ENCODE peak calls at places on chromosomes 6 and 20, in five cellular contexts. A is CD8-positive, alpha-beta T cell; Y is cardiac muscle cell; Q is astrocyte; E is colonic mucosa. R is an unnamed sample.

GRCh38 chr6:137973201-137973600 is 106.1 kb downstream of the TNFAIP3 start:
- DNase-seq in A (no peak), Y (peak; percentile 70), Q (peak; percentile 16), E (no peak), R (no peak)

GRCh38 chr6:26514984-26515383 is 14.9 kb downstream of the BTN1A1 start:
- DNase-seq in A (no peak), Y (no peak), Q (no peak), E (no peak), R (no peak)

GRCh38 chr20:48613926-48614325 is 213.9 kb downstream of the PREX1 start:
- DNase-seq in A (no peak), Y (no peak), Q (no peak), E (no peak), R (no peak)

GRCh38 chr6:145012039-145012662 is 723.2 kb downstream of the EPM2A start:
- DNase-seq in A (no peak), Y (no peak), Q (peak; percentile 31), E (no peak), R (no peak)

GRCh38 chr6:139107051-139107450 is 27.8 kb upstream of the HECA start:
- DNase-seq in A (no peak), Y (no peak), Q (no peak), E (no peak), R (no peak)

GRCh38 chr6:4018194-4019111 is 60.5 kb downstream of the FAM217A start:
- DNase-seq in A (peak; percentile 96), Y (peak; percentile 97), Q (peak; percentile 90), E (peak; percentile 96), R (peak; percentile 92)

GRCh38 chr6:99614430-99615161 is 8.0 kb downstream of the PRDM13 start:
- DNase-seq in A (no peak), Y (no peak), Q (no peak), E (no peak), R (no peak)

GRCh38 chr6:145756170-145756662 is 20.9 kb upstream of the EPM2A start:
- DNase-seq in A (no peak), Y (peak; percentile 99), Q (peak; percentile 88), E (no peak), R (no peak)

GRCh38 chr6:163393923-163394322 is 20.6 kb upstream of the QKI start:
- DNase-seq in A (no peak), Y (no peak), Q (no peak), E (no peak), R (peak; percentile 57)

GRCh38 chr6:51866867-51867266 is 220.5 kb downstream of the PKHD1 start:
- DNase-seq in A (no peak), Y (no peak), Q (no peak), E (no peak), R (no peak)

GRCh38 chr20:12882832-12883506 is 125.8 kb upstream of the SPTLC3 start:
- DNase-seq in A (no peak), Y (peak; percentile 62), Q (no peak), E (no peak), R (no peak)

GRCh38 chr6:90918361-90918760 is 331.5 kb upstream of the MAP3K7 start:
- DNase-seq in A (no peak), Y (no peak), Q (no peak), E (no peak), R (no peak)

GRCh38 chr6:97437087-97437486 is 154.1 kb upstream of the MMS22L start:
- DNase-seq in A (no peak), Y (peak; percentile 30), Q (peak; percentile 2), E (no peak), R (no peak)

GRCh38 chr6:75748743-75749538 is at the start of gene MYO6:
- DNase-seq in A (peak; percentile 39), Y (peak; percentile 64), Q (peak; percentile 45), E (peak; percentile 83), R (peak; percentile 64)

GRCh38 chr20:44704551-44704971 is 10.6 kb upstream of the CCN5 start:
- DNase-seq in A (no peak), Y (peak; percentile 58), Q (peak; percentile 73), E (no peak), R (no peak)

GRCh38 chr6:108896111-108896661 is 48.0 kb downstream of the ARMC2 start:
- DNase-seq in A (no peak), Y (peak; percentile 94), Q (peak; percentile 94), E (no peak), R (no peak)

GRCh38 chr20:41001497-41001896 is 27.1 kb upstream of the TOP1 start:
- DNase-seq in A (no peak), Y (peak; percentile 58), Q (no peak), E (no peak), R (no peak)

GRCh38 chr6:158149641-158150040 is 18.4 kb downstream of the SERAC1 start:
- DNase-seq in A (no peak), Y (peak; percentile 28), Q (peak; percentile 61), E (no peak), R (no peak)

GRCh38 chr6:90466191-90466940 is 120.5 kb downstream of the MAP3K7 start:
- DNase-seq in A (no peak), Y (no peak), Q (peak; percentile 53), E (no peak), R (peak; percentile 16)

GRCh38 chr6:80769101-80769500 is 662.6 kb downstream of the BCKDHB start:
- DNase-seq in A (no peak), Y (no peak), Q (peak; percentile 60), E (no peak), R (no peak)

DNA sequence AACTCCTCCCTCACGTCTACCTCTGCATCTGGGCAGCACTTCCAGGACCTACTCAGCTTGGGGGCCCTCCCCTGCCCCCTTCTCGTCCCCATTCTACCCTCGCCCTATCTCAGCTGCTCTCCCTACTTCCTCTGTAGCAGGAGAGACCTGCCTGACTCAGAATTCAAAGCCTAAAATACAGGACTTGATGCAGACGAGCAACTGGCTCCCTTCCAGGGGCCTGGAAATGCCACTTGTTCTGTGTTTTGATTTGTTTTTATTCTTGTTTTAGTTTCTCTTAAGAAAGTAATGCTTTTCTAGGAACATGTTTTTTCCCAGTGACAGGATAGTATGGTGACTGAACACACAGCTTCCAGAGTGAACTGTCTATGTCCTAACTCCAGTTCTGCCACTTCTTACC is 320.4 kb upstream of the CDH4 start:
- DNase-seq in A (no peak), Y (no peak), Q (no peak), E (no peak), R (no peak)
- H3K27me3 ChIP-seq in A (no peaks in the 10 kb centered on the region), Y (peaks cover 2% of the 10 kb centered on the region), Q (no peaks in the 10 kb centered on the region), E (no peaks in the 10 kb centered on the region), R (no peaks in the 10 kb centered on the region)

GRCh38 chr6:110642711-110643110 is 166.3 kb upstream of the SLC22A16 start:
- DNase-seq in A (no peak), Y (no peak), Q (no peak), E (no peak), R (no peak)

GRCh38 chr6:110633731-110634130 is 157.3 kb upstream of the SLC22A16 start:
- DNase-seq in A (no peak), Y (no peak), Q (no peak), E (no peak), R (no peak)

GRCh38 chr6:110635096-110635495 is 158.7 kb upstream of the SLC22A16 start:
- DNase-seq in A (no peak), Y (no peak), Q (no peak), E (no peak), R (no peak)

DNA sequence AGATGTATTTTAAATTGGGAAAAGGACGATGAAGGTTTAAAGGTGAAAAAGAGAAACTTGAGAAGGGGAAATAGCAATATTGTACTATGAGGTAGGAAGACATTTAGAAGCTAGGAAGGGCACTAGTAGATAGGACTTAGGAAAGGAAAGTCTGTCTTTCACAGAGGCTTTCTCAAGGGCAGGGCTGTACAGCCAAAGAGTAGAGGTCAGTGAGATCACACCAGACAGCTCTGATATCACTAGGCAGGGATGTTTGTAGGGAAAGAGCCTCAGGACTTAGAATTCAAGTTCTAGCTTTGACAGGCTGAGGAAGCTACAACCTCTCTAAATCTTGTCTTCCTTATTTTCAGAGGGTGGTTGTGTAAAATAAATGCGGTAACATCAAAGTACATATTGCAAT is 160.4 kb upstream of the SLC22A16 start:
- DNase-seq in A (no peak), Y (no peak), Q (no peak), E (no peak), R (no peak)
- H3K27me3 ChIP-seq in A (no peaks in the 10 kb centered on the region), Y (no peaks in the 10 kb centered on the region), Q (no peaks in the 10 kb centered on the region), E (no peaks in the 10 kb centered on the region), R (no peaks in the 10 kb centered on the region)

DNA sequence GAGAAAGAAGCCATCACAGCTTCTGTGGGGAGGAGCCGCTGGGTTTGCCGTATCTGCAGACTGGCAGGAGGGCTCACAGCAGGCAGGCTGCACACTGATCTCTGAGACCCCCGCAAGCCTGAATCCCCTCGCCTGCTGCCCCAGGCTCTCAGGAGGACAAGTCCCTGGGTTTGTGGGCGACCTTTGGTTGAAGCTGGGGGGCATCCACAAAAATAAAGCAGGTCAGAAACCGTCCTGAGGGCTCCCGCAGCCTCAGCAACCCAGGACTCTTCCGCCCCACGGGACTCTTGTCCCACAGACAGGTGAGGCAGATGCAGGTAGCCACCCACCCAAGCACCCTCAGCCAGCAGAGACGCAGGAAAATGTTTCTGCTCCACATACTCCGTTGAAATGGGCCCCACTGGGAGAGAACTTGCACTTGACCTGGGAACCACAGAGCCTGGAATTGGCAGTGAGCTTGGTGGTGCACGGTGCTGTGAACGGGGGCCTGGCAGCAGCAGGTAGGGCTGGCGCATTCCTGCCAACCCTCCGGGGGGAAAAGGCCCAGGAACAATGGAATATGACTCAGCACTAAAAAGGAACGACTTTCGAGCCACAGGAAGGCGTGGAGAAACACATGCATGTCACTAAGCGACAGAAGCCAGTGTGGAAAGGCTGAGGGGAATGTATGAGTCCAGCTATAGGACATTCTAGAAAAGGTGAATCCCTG is 89.9 kb downstream of the YTHDF1 start:
- DNase-seq in A (no peak), Y (no peak), Q (no peak), E (no peak), R (no peak)
- H3K27me3 ChIP-seq in A (peaks cover 4% of the 10 kb centered on the region), Y (peaks cover 48% of the 10 kb centered on the region), Q (peaks cover 16% of the 10 kb centered on the region), E (peaks cover 4% of the 10 kb centered on the region), R (no peaks in the 10 kb centered on the region)

DNA sequence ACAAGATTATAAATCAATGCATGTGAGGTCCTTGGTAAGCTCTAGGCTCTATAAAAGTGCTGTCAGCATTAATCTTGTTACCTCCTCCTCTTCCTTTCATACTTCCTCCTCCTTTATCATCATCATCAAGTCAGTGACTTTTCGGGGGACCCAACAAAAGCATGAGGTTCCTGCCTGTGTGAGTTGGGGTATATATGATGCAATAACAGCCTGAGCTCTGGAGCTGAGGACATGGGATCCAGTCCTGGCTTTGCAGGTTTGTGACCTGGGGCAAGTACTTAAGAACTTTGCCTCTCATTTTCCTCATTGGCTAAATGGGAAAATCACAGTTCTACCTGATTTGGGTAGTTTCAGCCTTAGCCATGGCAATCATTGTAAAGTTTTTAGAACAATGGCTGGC is 7.1 kb upstream of the PHACTR3 start:
- DNase-seq in A (no peak), Y (no peak), Q (no peak), E (no peak), R (no peak)
- H3K27me3 ChIP-seq in A (no peaks in the 10 kb centered on the region), Y (no peaks in the 10 kb centered on the region), Q (no peaks in the 10 kb centered on the region), E (no peaks in the 10 kb centered on the region), R (no peaks in the 10 kb centered on the region)